ENCODE peak calls at places on chromosomes 11 and 22, in four cellular contexts. H, O, R and V are unnamed samples.

GRCh38 chr11:131328843-131329242 is 41.6 kb upstream of the NTM start:
- DNase-seq in H (no peak), O (no peak), R (no peak), V (no peak)

GRCh38 chr11:110525883-110526282 is 96.1 kb downstream of the FDX1 start:
- DNase-seq in H (peak; percentile 29), R (no peak), O (no peak), V (peak; percentile 43)

GRCh38 chr11:1863352-1864215 is 10.7 kb downstream of the LSP1 start:
- DNase-seq in H (peak; percentile 68), O (peak; percentile 97), R (peak; percentile 68), V (peak; percentile 84)

GRCh38 chr11:126452718-126453117 is 97.2 kb downstream of the ST3GAL4 start:
- DNase-seq in O (no peak), R (no peak), H (no peak), V (no peak)

GRCh38 chr11:95704865-95705264 is 84.7 kb downstream of the FAM76B start:
- DNase-seq in H (no peak), O (no peak), R (no peak), V (no peak)

GRCh38 chr22:35205956-35206355 is 51.3 kb upstream of the HMGXB4 start:
- DNase-seq in H (no peak), O (no peak), R (no peak), V (no peak)

GRCh38 chr11:101127348-101127698 is 2.3 kb downstream of the PGR start:
- DNase-seq in O (peak; percentile 67), H (no peak), R (no peak), V (peak; percentile 26)

GRCh38 chr22:36860017-36860416 is 789 bp upstream of the NCF4 start:
- DNase-seq in R (no peak), H (no peak), O (no peak), V (no peak)

GRCh38 chr11:1705121-1706052 is 8.4 kb downstream of the KRTAP5-6 start:
- DNase-seq in R (no peak), O (no peak), H (no peak), V (no peak)

GRCh38 chr22:37211075-37211852 is 1.0 kb downstream of the SSTR3 start:
- DNase-seq in O (peak; percentile 53), H (no peak), R (no peak), V (no peak)

GRCh38 chr22:19679476-19680099 is 34.7 kb upstream of the SEPTIN5 start:
- DNase-seq in O (no peak), H (no peak), R (peak; percentile 45), V (peak; percentile 23)

GRCh38 chr22:38016182-38017078 is 32.1 kb upstream of the SOX10 start:
- DNase-seq in H (peak; percentile 27), O (no peak), R (peak; percentile 30), V (peak; percentile 80)

GRCh38 chr11:74773481-74773880 is 24.8 kb downstream of the RNF169 start:
- DNase-seq in H (no peak), O (no peak), R (no peak), V (no peak)

GRCh38 chr11:8963569-8964323 is 496 bp downstream of the TMEM9B start:
- DNase-seq in R (peak; percentile 80), O (peak; percentile 91), H (no peak), V (peak; percentile 89)

GRCh38 chr11:19328586-19329311 is 88.0 kb upstream of the E2F8 start:
- DNase-seq in R (peak; percentile 34), H (no peak), O (no peak), V (no peak)

GRCh38 chr11:17387811-17388210 is 648 bp downstream of the KCNJ11 start:
- DNase-seq in H (no peak), O (no peak), R (peak; percentile 16), V (no peak)

GRCh38 chr11:73961321-73961720 is 10.5 kb downstream of the DNAJB13 start:
- DNase-seq in O (no peak), R (no peak), H (no peak), V (no peak)

GRCh38 chr11:10454902-10455631 is at the start of gene AMPD3:
- DNase-seq in H (peak; percentile 72), O (no peak), R (peak; percentile 67), V (no peak)

GRCh38 chr11:1820463-1821325 is 14.1 kb upstream of the SYT8 start:
- DNase-seq in H (no peak), R (no peak), O (no peak), V (no peak)

GRCh38 chr11:20097319-20098221 is 62.7 kb downstream of the DBX1 start:
- DNase-seq in R (no peak), O (no peak), H (peak; percentile 89), V (no peak)

GRCh38 chr11:32374261-32374711 is 61.1 kb downstream of the WT1 start:
- DNase-seq in O (no peak), H (peak; percentile 7), R (peak; percentile 86), V (no peak)

GRCh38 chr11:36818410-36818809 is 220.4 kb upstream of the RAG2 start:
- DNase-seq in H (no peak), R (peak; percentile 45), O (no peak), V (no peak)

GRCh38 chr11:1619449-1619848 is 2.5 kb downstream of the KRTAP5-4 start:
- DNase-seq in O (peak; percentile 24), H (no peak), R (peak; percentile 19), V (no peak)

GRCh38 chr11:15118431-15118830 is 3.7 kb downstream of the INSC start:
- DNase-seq in R (no peak), O (no peak), H (no peak), V (no peak)

GRCh38 chr22:29167032-29167911 is 38.4 kb upstream of the EMID1 start:
- DNase-seq in O (peak; percentile 56), H (no peak), R (peak; percentile 100), V (no peak)

GRCh38 chr22:35914665-35915476 is 113.8 kb downstream of the RBFOX2 start:
- DNase-seq in O (peak; percentile 76), R (peak; percentile 70), H (peak; percentile 71), V (peak; percentile 68)

GRCh38 chr11:119168471-119169271 is at the start of gene NLRX1:
- DNase-seq in O (peak; percentile 91), R (peak; percentile 92), H (peak; percentile 66), V (peak; percentile 89)

GRCh38 chr11:62336949-62337681 is at the start of gene ASRGL1:
- DNase-seq in O (peak; percentile 85), R (peak; percentile 75), H (no peak), V (peak; percentile 94)

GRCh38 chr22:39408807-39409206 is 9.2 kb downstream of the TAB1 start:
- DNase-seq in O (no peak), H (no peak), R (no peak), V (no peak)

GRCh38 chr11:71080239-71081097 is 171.9 kb downstream of the SHANK2 start:
- DNase-seq in O (no peak), R (peak; percentile 88), H (peak; percentile 15), V (peak; percentile 73)

GRCh38 chr11:77593883-77594282 is 4.1 kb downstream of the AQP11 start:
- DNase-seq in H (no peak), R (no peak), O (no peak), V (no peak)

GRCh38 chr11:77589521-77590193 is at the start of gene AQP11:
- DNase-seq in O (peak; percentile 87), R (peak; percentile 84), H (peak; percentile 62), V (peak; percentile 90)

GRCh38 chr11:77589181-77589520 is 602 bp upstream of the AQP11 start:
- DNase-seq in O (no peak), R (no peak), H (no peak), V (no peak)

GRCh38 chr11:77592727-77593126 is 3.0 kb downstream of the AQP11 start:
- DNase-seq in R (no peak), O (no peak), H (no peak), V (no peak)

DNA sequence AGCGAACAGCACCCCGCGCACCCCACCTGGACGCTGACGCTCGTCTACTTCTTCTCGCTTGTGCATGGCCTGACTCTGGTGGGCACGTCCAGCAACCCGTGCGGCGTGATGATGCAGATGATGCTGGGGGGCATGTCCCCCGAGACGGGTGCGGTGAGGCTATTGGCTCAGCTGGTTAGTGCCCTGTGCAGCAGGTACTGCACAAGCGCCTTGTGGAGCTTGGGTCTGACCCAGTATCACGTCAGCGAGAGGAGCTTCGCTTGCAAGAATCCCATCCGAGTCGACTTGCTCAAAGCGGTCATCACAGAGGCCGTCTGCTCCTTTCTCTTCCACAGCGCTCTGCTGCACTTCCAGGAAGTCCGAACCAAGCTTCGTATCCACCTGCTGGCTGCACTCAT is 440 bp downstream of the AQP11 start:
- DNase-seq in H (no peak), O (peak; percentile 65), R (peak; percentile 15), V (peak; percentile 53)
- TF ChIP-seq CTCF in H (no peak), O (no peak), R (no peak), V (no peak)

DNA sequence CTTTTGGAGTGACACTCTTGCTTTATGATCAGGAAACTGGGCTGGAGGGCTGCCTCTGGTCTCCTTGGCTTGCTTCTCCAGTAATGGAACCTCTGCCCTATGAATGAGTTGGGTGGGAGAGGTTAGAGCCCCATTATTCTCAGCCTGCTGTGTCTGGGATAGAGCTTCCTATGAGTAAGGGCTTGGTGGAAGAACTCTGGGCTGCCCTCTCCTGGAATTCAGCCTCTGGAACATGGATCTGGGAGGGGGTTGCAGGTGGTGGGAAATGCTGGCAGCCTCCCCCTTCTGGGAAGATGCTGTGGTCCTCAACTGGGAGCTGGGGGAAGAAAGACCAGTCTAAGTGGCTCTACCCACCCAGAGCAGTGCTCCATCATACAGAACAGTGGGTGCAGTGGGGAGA is 81.8 kb upstream of the SYN3 start:
- DNase-seq in R (no peak), H (no peak), O (no peak), V (no peak)
- TF ChIP-seq CTCF in R (no peak), H (no peak), O (no peak), V (no peak)

GRCh38 chr11:45250035-45250693 is 36.0 kb downstream of the SYT13 start:
- DNase-seq in O (no peak), R (no peak), H (no peak), V (no peak)
- TF ChIP-seq CTCF in O (no peak), R (no peak), H (no peak), V (no peak)

GRCh38 chr11:77370217-77370616 is 68.7 kb upstream of the GDPD4 start:
- DNase-seq in O (no peak), R (no peak), H (no peak), V (no peak)
- TF ChIP-seq CTCF in O (no peak), R (no peak), H (no peak), V (no peak)